ENCODE peak calls at places on chromosomes 5 and 9, in seven cellular contexts. Y is AG04450, U is lower lobe of right lung, X is cardiac fibroblast, F is cardiac muscle cell, S is body of pancreas, E is endodermal cell. T is an unnamed sample.

GRCh38 chr9:129495422-129496186 is 125.3 kb downstream of the C9orf50 start:
- DNase-seq in Y (peak), U (peak), X (peak), F (peak), S (peak), E (peak), T (peak)

GRCh38 chr5:135833961-135834638 is 363 bp upstream of the SLC25A48 start:
- DNase-seq in Y (no peak), U (no peak), X (no peak), F (no peak), S (no peak), E (no peak), T (no peak)

GRCh38 chr9:21696411-21696865 is 106.0 kb upstream of the MTAP start:
- DNase-seq in Y (no peak), U (peak), X (peak), F (peak), S (no peak), E (peak), T (no peak)

GRCh38 chr5:33075731-33076130 is 364.6 kb downstream of the NPR3 start:
- DNase-seq in Y (no peak), U (no peak), X (no peak), F (no peak), S (no peak), E (no peak), T (no peak)

GRCh38 chr9:130149031-130149430 is 23.2 kb upstream of the NCS1 start:
- DNase-seq in Y (no peak), U (no peak), X (no peak), F (no peak), S (no peak), E (no peak), T (no peak)

GRCh38 chr9:111833941-111834340 is 39.2 kb upstream of the SHOC1 start:
- DNase-seq in Y (no peak), U (no peak), X (peak), F (peak), S (no peak), E (no peak), T (no peak)

GRCh38 chr5:8845316-8845715 is 700.6 kb downstream of the SEMA5A start:
- DNase-seq in Y (no peak), U (no peak), X (no peak), F (no peak), S (no peak), E (no peak), T (no peak)

GRCh38 chr5:40871177-40871576 is 30.0 kb downstream of the CARD6 start:
- DNase-seq in Y (no peak), U (no peak), X (peak), F (peak), S (no peak), E (peak), T (no peak)

GRCh38 chr9:127083133-127083532 is 39.3 kb downstream of the ANGPTL2 start:
- DNase-seq in Y (no peak), U (no peak), X (no peak), F (no peak), S (no peak), E (no peak), T (no peak)

DNA sequence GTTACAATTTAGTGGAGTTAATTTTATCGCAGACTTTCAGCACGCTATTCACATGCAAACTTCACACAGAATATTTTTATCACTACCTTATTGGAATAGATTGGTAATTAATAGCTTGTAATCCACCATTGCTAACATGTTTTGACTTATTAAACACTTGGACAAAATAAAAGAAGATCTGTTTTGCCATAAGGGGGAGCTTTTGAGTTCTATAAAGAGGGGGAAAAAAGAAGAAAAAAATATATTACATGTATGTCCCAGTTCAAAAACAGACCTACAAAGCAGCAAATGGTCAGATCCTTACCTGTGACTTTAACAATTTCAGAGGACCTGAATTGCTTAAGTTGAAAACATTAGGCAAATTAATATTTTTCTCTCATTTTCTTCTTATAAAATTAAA is 1.2 kb upstream of the PAPPA start:
- DNase-seq in Y (no peak), U (no peak), X (peak), F (no peak), S (no peak), E (no peak), T (no peak)
- TF ChIP-seq CTCF in Y (peak), U (peak), X (peak), F (peak), S (peak), E (peak), T (peak)

GRCh38 chr9:5628530-5629311 is at the start of gene RIC1:
- DNase-seq in Y (peak), U (peak), X (peak), F (peak), S (peak), E (peak), T (peak)
- TF ChIP-seq CTCF in Y (no peak), U (no peak), X (no peak), F (no peak), S (peak), E (peak), T (no peak)

GRCh38 chr5:143471666-143472411 is 68.4 kb upstream of the NR3C1 start:
- DNase-seq in Y (no peak), U (no peak), X (peak), F (no peak), S (no peak), E (no peak), T (no peak)

GRCh38 chr5:143472576-143472975 is 69.1 kb upstream of the NR3C1 start:
- DNase-seq in Y (peak), U (no peak), X (no peak), F (no peak), S (no peak), E (no peak), T (no peak)

GRCh38 chr5:143471041-143471509 is 67.6 kb upstream of the NR3C1 start:
- DNase-seq in Y (peak), U (no peak), X (peak), F (peak), S (no peak), E (no peak), T (no peak)

GRCh38 chr5:143476601-143477211 is 73.2 kb upstream of the NR3C1 start:
- DNase-seq in Y (no peak), U (no peak), X (no peak), F (no peak), S (no peak), E (no peak), T (no peak)

GRCh38 chr5:143473481-143473880 is 70.0 kb upstream of the NR3C1 start:
- DNase-seq in Y (no peak), U (no peak), X (no peak), F (no peak), S (no peak), E (no peak), T (no peak)
- TF ChIP-seq CTCF in Y (no peak), U (no peak), X (no peak), F (no peak), S (no peak), E (no peak), T (no peak)

GRCh38 chr5:160646033-160646432 is 206.0 kb downstream of the ATP10B start:
- DNase-seq in Y (no peak), U (no peak), X (no peak), F (no peak), S (no peak), E (no peak), T (no peak)
- TF ChIP-seq CTCF in Y (no peak), U (no peak), X (no peak), F (no peak), S (no peak), E (no peak), T (no peak)

DNA sequence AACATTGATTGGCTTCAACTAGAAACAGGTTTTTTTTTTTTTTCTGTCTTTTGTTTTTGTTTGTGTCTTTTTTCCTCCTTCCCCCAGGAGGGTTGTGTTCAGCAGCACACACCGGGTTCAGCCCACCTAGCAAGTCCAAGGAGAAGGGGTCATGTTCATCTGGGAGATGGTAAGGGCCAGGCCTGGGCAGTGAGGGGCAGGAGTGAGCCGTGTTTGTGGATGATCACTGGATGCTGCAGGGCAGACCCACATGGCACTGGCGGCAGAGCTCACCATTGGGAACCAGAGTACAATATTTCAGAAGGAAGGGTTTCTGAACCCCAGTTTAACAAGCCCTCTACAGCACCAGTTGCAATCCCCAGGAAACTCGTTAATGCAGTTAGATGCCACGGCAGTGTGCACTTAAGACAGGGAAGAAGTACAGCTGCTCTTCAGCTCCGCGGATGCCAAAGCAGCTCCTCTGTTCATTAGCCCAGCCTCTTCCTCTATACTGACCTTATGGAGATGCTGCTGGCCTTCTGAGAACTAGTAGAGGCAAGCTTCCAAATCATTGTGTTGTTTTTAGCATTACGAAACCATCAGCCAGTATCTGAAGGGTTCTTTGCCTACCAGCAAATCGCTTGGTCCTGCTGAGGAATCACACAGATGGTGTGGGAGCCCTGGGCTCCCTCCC is 508.2 kb upstream of the WWC1 start:
- DNase-seq in Y (peak), U (no peak), X (peak), F (peak), S (peak), E (no peak), T (no peak)
- TF ChIP-seq CTCF in Y (no peak), U (no peak), X (no peak), F (no peak), S (no peak), E (peak), T (no peak)

DNA sequence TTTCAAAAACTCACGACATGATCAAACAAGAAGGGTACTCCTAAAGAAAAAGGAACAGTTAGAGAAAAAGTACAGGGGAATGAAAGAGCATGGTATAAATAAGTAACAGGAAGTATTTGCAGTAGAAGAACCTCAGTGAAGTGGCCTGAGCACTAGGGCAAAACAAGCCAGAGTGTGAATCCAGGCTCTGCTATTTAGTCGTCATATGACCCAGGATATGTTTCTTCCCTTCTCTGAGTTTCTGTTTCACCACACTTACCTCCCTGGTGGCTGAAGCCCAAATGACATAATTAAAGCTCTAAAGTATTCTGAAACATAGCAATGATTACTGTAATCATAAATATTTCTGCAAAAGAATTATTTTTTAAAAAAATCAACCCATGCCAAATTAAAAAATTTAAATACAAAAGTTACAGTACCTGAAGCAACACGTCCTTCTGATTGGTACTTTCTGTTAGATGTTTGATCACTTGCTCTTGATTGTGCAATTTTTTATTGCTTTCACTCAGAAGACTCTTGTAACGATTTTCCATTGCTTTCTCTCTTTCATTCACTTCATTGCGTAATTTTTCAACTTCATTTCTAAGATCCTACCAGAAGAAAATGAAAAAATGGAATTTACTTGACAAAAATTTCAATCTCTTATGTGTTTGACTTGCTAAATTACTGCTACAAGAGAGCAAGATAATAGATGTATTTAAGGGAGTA is 88.9 kb downstream of the CDK5RAP2 start:
- DNase-seq in Y (no peak), U (no peak), X (no peak), F (peak), S (no peak), E (peak), T (no peak)
- TF ChIP-seq CTCF in Y (no peak), U (peak), X (no peak), F (no peak), S (no peak), E (peak), T (no peak)

GRCh38 chr5:139658501-139658927 is 10.4 kb downstream of the CXXC5 start:
- DNase-seq in Y (no peak), U (no peak), X (peak), F (peak), S (peak), E (no peak), T (no peak)
- TF ChIP-seq CTCF in Y (no peak), U (no peak), X (peak), F (no peak), S (peak), E (no peak), T (no peak)

DNA sequence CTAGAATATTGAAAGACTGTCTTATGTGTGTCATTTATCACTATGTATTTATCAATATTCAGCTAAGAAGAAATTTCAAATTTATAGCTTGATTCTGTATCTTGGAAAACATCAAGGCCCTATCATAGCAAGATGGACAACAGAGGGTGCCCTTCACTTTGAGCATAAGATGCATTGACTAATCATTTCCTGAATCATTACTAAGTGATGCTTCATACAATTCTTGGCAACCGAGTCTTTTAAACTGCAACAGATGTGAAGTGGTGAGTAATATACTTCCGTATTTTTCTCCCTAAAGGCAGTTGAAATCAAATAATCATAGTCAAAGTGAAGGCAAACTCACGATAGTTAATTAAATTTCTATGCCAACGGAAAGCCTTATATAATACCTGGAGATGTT is 318.6 kb upstream of the RGMB start:
- DNase-seq in Y (peak), U (no peak), X (peak), F (peak), S (no peak), E (no peak), T (no peak)
- TF ChIP-seq CTCF in Y (peak), U (no peak), X (peak), F (peak), S (peak), E (no peak), T (no peak)

DNA sequence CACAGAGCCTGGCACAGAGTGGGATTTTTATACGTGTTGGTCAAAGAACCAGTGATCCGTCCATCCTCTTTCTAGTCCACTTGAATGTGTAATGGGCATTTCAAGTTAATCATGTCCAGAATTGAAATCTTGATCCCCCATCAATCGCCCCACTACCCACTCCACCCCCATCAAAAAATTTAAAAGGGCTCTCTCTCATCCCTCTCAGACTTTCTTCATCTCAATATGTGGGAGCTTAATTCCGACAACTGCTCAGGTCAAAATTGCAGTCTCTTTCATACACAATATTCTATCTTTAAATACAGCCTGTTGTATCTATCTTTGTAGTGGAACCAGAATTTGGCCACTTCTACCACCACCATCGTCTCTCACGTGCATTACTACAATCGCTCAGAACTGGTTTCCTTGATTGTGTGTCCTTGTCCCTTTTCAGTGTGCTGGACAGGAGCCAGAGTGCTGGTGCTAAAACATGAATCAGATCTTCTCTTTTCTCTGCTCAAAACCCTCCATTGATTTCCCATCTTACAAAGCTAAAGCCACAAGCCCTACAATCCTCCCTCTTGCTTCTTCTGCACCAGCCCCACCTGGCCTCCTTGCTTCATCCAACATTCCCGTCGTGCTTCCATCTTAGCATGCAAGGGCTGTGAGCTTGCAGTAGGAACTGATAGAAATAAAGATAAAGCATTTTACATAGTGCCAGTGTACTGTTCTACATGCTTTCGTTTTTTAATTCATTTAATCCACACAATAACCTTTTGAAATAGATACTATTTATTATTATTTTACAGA is 830 bp upstream of the KIF3A start:
- DNase-seq in Y (no peak), U (no peak), X (no peak), F (no peak), S (peak), E (no peak), T (no peak)
- TF ChIP-seq CTCF in Y (no peak), U (no peak), X (no peak), F (no peak), S (no peak), E (no peak), T (no peak)

GRCh38 chr5:104177651-104178050 is 615.1 kb upstream of the NUDT12 start:
- DNase-seq in Y (no peak), U (no peak), X (no peak), F (no peak), S (no peak), E (no peak), T (no peak)

GRCh38 chr5:104184264-104184663 is 621.7 kb upstream of the NUDT12 start:
- DNase-seq in Y (no peak), U (no peak), X (no peak), F (no peak), S (no peak), E (no peak), T (no peak)

GRCh38 chr5:104178066-104178465 is 615.5 kb upstream of the NUDT12 start:
- DNase-seq in Y (no peak), U (no peak), X (no peak), F (no peak), S (no peak), E (no peak), T (no peak)

GRCh38 chr5:104179057-104179456 is 616.5 kb upstream of the NUDT12 start:
- DNase-seq in Y (no peak), U (no peak), X (peak), F (peak), S (peak), E (peak), T (no peak)
- TF ChIP-seq CTCF in Y (peak), U (peak), X (peak), F (peak), S (peak), E (peak), T (peak)